ENCODE peak calls at places on chromosomes 2 and 18, in ten cellular contexts. L is heart right ventricle; R is CD4-positive, alpha-beta memory T cell; T is PC-9; X is psoas muscle; Q is GM23338; O is thoracic aorta; Z is tibial artery; I is hepatocyte; C is left ventricle myocardium inferior. E is an unnamed sample. For H3K4me1, the result is how much of the 10 kb centered on the place peaks cover.

GRCh38 chr2:240335061-240335460 is 100.4 kb upstream of the GPC1 start:
- DNase-seq in L (no peak), R (no peak), T (no peak), X (no peak), Q (no peak), O (no peak), Z (no peak), I (no peak), C (no peak), E (no peak)

GRCh38 chr2:69013123-69013836 is at the start of gene ANTXR1:
- DNase-seq in L (peak), R (no peak), T (peak), X (peak), Q (peak), O (no peak), Z (peak), I (peak), C (peak), E (peak)

GRCh38 chr2:241123816-241124536 is 21.9 kb upstream of the MTERF4 start:
- DNase-seq in L (no peak), R (peak), T (peak), X (no peak), Q (no peak), O (no peak), Z (no peak), I (no peak), C (no peak), E (no peak)

GRCh38 chr2:83435989-83436388 is 1023.1 kb downstream of the SUCLG1 start:
- DNase-seq in L (no peak), R (no peak), T (no peak), X (no peak), Q (no peak), O (no peak), Z (no peak), I (no peak), C (no peak), E (no peak)

GRCh38 chr2:237687666-237688065 is 60.3 kb downstream of the LRRFIP1 start:
- DNase-seq in L (peak), R (peak), T (peak), X (peak), Q (no peak), O (peak), Z (peak), I (peak), C (peak), E (peak)

GRCh38 chr2:174334781-174335604 is at the start of gene SP9:
- DNase-seq in L (no peak), R (no peak), T (no peak), X (peak), Q (peak), O (no peak), Z (no peak), I (peak), C (no peak), E (no peak)

GRCh38 chr2:14905571-14905970 is 273.1 kb downstream of the LRATD1 start:
- DNase-seq in L (no peak), R (no peak), T (no peak), X (no peak), Q (no peak), O (no peak), Z (no peak), I (no peak), C (no peak), E (no peak)

GRCh38 chr2:210655229-210655628 is 98.8 kb downstream of the CPS1 start:
- DNase-seq in L (no peak), R (no peak), T (no peak), X (no peak), Q (no peak), O (no peak), Z (no peak), I (no peak), C (no peak), E (no peak)

GRCh38 chr2:170461875-170462274 is 253.3 kb upstream of the SP5 start:
- DNase-seq in L (no peak), R (no peak), T (no peak), X (no peak), Q (peak), O (no peak), Z (no peak), I (no peak), C (no peak), E (no peak)

GRCh38 chr2:69163109-69163508 is 150.1 kb downstream of the ANTXR1 start:
- DNase-seq in L (no peak), R (no peak), T (peak), X (no peak), Q (no peak), O (no peak), Z (peak), I (peak), C (no peak), E (no peak)

GRCh38 chr2:31137211-31138036 is 816 bp downstream of the GALNT14 start:
- DNase-seq in L (no peak), R (no peak), T (peak), X (peak), Q (peak), O (no peak), Z (no peak), I (peak), C (no peak), E (no peak)

GRCh38 chr2:58918138-58918537 is 677.0 kb upstream of the FANCL start:
- DNase-seq in L (no peak), R (no peak), T (no peak), X (no peak), Q (peak), O (no peak), Z (no peak), I (no peak), C (no peak), E (no peak)

GRCh38 chr2:233835230-233836186 is 18.8 kb downstream of the HJURP start:
- DNase-seq in L (no peak), R (no peak), T (no peak), X (no peak), Q (no peak), O (no peak), Z (no peak), I (no peak), C (no peak), E (no peak)

GRCh38 chr18:62767321-62767720 is 52.0 kb downstream of the PHLPP1 start:
- DNase-seq in L (no peak), R (no peak), T (no peak), X (no peak), Q (no peak), O (no peak), Z (no peak), I (no peak), C (no peak), E (no peak)

GRCh38 chr2:128423788-128424165 is 105.1 kb upstream of the HS6ST1 start:
- DNase-seq in L (no peak), R (no peak), T (no peak), X (no peak), Q (no peak), O (no peak), Z (no peak), I (no peak), C (no peak), E (peak)

GRCh38 chr2:138504546-138505239 is 3.1 kb downstream of the SPOPL start:
- DNase-seq in L (no peak), R (no peak), T (no peak), X (no peak), Q (no peak), O (no peak), Z (no peak), I (no peak), C (no peak), E (no peak)

GRCh38 chr2:43130548-43130875 is 95.9 kb downstream of the ZFP36L2 start:
- DNase-seq in L (no peak), R (no peak), T (no peak), X (no peak), Q (no peak), O (no peak), Z (no peak), I (no peak), C (no peak), E (no peak)

GRCh38 chr18:21241224-21242131 is 554 bp upstream of the GREB1L start:
- DNase-seq in L (peak), R (no peak), T (peak), X (peak), Q (peak), O (no peak), Z (no peak), I (peak), C (no peak), E (peak)

GRCh38 chr18:43661570-43661969 is 384.3 kb upstream of the SYT4 start:
- DNase-seq in L (no peak), R (no peak), T (peak), X (no peak), Q (peak), O (no peak), Z (no peak), I (peak), C (no peak), E (no peak)

GRCh38 chr2:101442042-101442666 is 32.8 kb downstream of the RFX8 start:
- DNase-seq in L (no peak), R (no peak), T (no peak), X (no peak), Q (no peak), O (no peak), Z (no peak), I (no peak), C (no peak), E (no peak)

GRCh38 chr2:101795033-101795432 is 97.5 kb downstream of the MAP4K4 start:
- DNase-seq in L (no peak), R (no peak), T (no peak), X (no peak), Q (no peak), O (no peak), Z (no peak), I (no peak), C (no peak), E (no peak)

GRCh38 chr2:48148841-48149240 is 242.5 kb upstream of the FBXO11 start:
- DNase-seq in L (no peak), R (no peak), T (no peak), X (no peak), Q (no peak), O (no peak), Z (no peak), I (no peak), C (no peak), E (no peak)

GRCh38 chr2:14194233-14194632 is 438.3 kb upstream of the LRATD1 start:
- DNase-seq in L (no peak), R (no peak), T (no peak), X (no peak), Q (no peak), O (no peak), Z (no peak), I (no peak), C (no peak), E (no peak)

GRCh38 chr2:225771691-225772090 is 372.2 kb downstream of the NYAP2 start:
- DNase-seq in L (no peak), R (no peak), T (no peak), X (no peak), Q (no peak), O (no peak), Z (no peak), I (no peak), C (no peak), E (no peak)

GRCh38 chr2:19574788-19575260 is 216.4 kb upstream of the OSR1 start:
- DNase-seq in L (peak), R (no peak), T (no peak), X (peak), Q (peak), O (no peak), Z (peak), I (peak), C (peak), E (peak)

GRCh38 chr2:241940329-241940728 is 70.8 kb downstream of the RTP5 start:
- DNase-seq in L (no peak), R (peak), T (no peak), X (no peak), Q (peak), O (no peak), Z (no peak), I (no peak), C (no peak), E (no peak)

GRCh38 chr2:24821433-24821891 is 28.2 kb downstream of the CENPO start:
- DNase-seq in L (no peak), R (no peak), T (no peak), X (no peak), Q (no peak), O (no peak), Z (no peak), I (no peak), C (no peak), E (no peak)

DNA sequence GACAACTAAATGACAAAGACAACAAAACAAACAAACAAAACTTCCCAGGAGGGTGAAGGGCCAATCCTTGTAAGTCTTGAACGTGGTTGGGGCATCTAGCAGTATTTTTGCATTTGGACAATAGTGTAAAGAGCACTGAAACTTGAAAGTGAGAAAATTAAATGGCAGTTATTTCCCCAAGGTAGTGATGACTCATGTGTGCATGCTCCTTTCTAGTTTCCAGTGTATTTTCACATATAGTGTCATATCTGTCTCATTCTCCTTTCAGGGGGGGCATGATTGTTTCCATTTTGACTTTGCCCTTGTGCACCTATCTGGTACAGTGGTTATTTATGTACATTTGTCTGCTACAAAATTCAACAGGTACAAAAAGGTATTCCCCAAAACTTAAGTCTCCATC is 39.5 kb downstream of the CERS6 start:
- DNase-seq in L (no peak), R (no peak), T (no peak), X (no peak), Q (no peak), O (no peak), Z (no peak), I (no peak), C (no peak), E (no peak)
- H3K4me1 ChIP-seq in L (under half), R (under half), T (under half), X (under half), Q (under half), O (under half), Z (under half), I (under half), C (under half), E (under half)

DNA sequence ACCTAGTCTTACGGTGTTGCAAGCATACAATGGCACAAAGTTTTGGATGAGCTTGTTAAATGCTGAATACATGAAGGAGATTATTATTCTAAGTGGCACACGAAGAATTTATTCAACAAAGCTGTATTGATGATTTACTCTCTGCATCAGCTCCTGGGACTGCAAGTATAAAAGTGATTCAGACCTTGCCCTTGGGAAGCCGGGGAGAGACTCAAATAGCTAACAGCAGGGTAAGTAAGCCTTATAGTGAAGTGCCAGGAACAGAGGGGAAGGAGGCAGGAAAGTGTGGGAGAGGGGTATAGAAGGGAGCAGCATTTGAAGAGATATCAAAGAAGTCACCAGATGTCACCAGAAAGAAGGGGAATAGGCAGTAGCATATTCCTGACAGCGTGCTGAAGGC is 115.4 kb downstream of the MCFD2 start:
- DNase-seq in L (no peak), R (no peak), T (no peak), X (no peak), Q (no peak), O (no peak), Z (no peak), I (no peak), C (no peak), E (no peak)
- H3K4me1 ChIP-seq in L (under half), R (under half), T (under half), X (under half), Q (under half), O (under half), Z (under half), I (under half), C (under half), E (under half)

GRCh38 chr2:71467180-71467815 is 13.9 kb downstream of the DYSF start:
- DNase-seq in L (no peak), R (no peak), T (no peak), X (no peak), Q (no peak), O (no peak), Z (no peak), I (no peak), C (no peak), E (no peak)

GRCh38 chr2:71466301-71467179 is 13.2 kb downstream of the DYSF start:
- DNase-seq in L (peak), R (peak), T (peak), X (peak), Q (peak), O (no peak), Z (no peak), I (peak), C (peak), E (peak)

GRCh38 chr2:71464389-71464788 is 11.0 kb downstream of the DYSF start:
- DNase-seq in L (no peak), R (no peak), T (no peak), X (no peak), Q (no peak), O (no peak), Z (no peak), I (no peak), C (no peak), E (no peak)

GRCh38 chr2:71465961-71466300 is 12.6 kb downstream of the DYSF start:
- DNase-seq in L (no peak), R (no peak), T (no peak), X (no peak), Q (no peak), O (no peak), Z (no peak), I (no peak), C (no peak), E (no peak)

DNA sequence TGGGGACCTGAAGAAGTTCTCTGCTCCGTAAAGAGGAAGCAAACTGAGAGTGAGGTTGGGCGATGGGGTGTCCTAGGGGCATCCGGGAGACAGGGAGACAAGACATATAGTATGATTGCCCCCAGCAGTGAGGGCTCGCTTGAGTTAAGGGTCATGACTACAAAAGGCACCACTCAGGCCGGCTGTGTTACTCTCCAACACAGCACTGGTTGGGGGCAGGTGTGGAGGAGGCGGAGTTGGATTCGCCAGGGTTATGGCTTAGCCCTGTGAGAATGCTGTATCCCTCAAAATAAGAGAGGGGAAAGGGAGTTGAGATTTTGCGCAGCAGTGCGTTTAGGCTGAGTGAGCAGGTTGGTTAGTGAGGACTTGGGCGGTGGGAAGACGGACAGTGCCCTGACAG is 12.0 kb downstream of the DYSF start:
- DNase-seq in L (no peak), R (no peak), T (no peak), X (no peak), Q (peak), O (no peak), Z (no peak), I (no peak), C (no peak), E (no peak)
- H3K4me1 ChIP-seq in L (half or more), R (under half), T (under half), X (half or more), Q (under half), O (under half), Z (under half), I (under half), C (half or more), E (under half)

GRCh38 chr2:38597115-38597514 is 5.6 kb downstream of the HNRNPLL start:
- DNase-seq in L (no peak), R (no peak), T (no peak), X (no peak), Q (no peak), O (no peak), Z (no peak), I (no peak), C (no peak), E (no peak)

GRCh38 chr2:38599706-38600105 is 3.0 kb downstream of the HNRNPLL start:
- DNase-seq in L (no peak), R (no peak), T (no peak), X (no peak), Q (no peak), O (no peak), Z (no peak), I (no peak), C (no peak), E (no peak)

GRCh38 chr2:38600242-38600891 is 2.4 kb downstream of the HNRNPLL start:
- DNase-seq in L (no peak), R (no peak), T (no peak), X (no peak), Q (peak), O (no peak), Z (no peak), I (peak), C (no peak), E (no peak)

GRCh38 chr2:38598991-38599295 is 3.8 kb downstream of the HNRNPLL start:
- DNase-seq in L (no peak), R (no peak), T (no peak), X (no peak), Q (no peak), O (no peak), Z (no peak), I (no peak), C (no peak), E (no peak)

DNA sequence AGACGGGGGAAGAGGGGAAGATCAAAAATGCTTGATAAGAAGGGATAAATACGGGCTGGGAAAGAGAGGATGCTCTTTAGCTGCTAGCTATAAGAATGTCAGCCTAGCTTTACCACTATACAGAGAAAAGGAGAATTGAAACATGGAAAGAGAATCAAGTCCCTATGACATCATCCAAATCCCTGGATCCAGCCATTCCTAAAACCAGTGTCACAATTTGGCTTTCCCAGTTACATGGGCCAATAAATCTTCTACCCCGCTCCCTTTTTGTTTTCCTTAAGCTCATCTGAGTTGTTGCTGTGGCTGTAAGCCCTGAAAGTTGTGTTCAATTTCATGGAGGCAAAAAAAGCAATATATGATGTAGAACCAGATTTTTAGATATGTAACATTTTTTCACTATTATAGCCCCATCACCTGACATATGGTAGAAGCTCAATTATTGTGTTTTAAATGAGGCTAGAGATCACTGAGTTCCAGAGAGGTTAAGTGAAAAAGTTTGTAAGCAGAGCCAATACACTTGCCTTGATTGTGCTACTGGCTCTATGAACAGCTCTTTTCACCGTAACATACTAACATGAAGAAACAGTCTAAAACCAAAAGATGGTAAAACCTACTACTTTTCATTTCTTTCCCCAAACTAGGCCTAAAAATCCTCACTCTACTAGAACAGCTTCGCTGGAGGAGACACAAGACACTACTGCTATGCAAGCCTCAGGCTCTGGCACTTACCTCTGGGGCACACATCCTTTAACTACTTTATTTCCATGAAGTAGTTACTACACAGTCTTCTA is 4.3 kb downstream of the HNRNPLL start:
- DNase-seq in L (no peak), R (no peak), T (no peak), X (no peak), Q (peak), O (no peak), Z (no peak), I (no peak), C (no peak), E (no peak)
- H3K4me1 ChIP-seq in L (half or more), R (half or more), T (under half), X (half or more), Q (under half), O (half or more), Z (under half), I (under half), C (half or more), E (under half)

GRCh38 chr2:109333414-109334194 is 204.6 kb downstream of the SH3RF3 start:
- DNase-seq in L (no peak), R (no peak), T (no peak), X (no peak), Q (peak), O (no peak), Z (no peak), I (no peak), C (no peak), E (no peak)
- H3K4me1 ChIP-seq in L (under half), R (under half), T (under half), X (under half), Q (under half), O (half or more), Z (under half), I (under half), C (half or more), E (under half)